ENCODE peak calls at places on chromosomes 13 and 19, in five cellular contexts. J is caudate nucleus, Z is psoas muscle, Q is breast epithelium, Y is lower lobe of right lung. F is an unnamed sample.

GRCh38 chr19:2345794-2346663 is 14.0 kb upstream of the TMPRSS9 start:
- DNase-seq in J (no peak), Z (no peak), Q (no peak), Y (peak), F (peak)

GRCh38 chr13:67515895-67516294 is 285.8 kb upstream of the PCDH9 start:
- DNase-seq in Q (no peak), Y (no peak), Z (no peak), J (no peak), F (no peak)

GRCh38 chr13:27450921-27451461 is 627 bp upstream of the MTIF3 start:
- DNase-seq in Y (peak), Z (peak), J (peak), Q (peak), F (peak)

GRCh38 chr19:48554385-48555091 is 2.6 kb downstream of the SULT2B1 start:
- DNase-seq in Q (no peak), Z (no peak), J (no peak), Y (no peak), F (no peak)

GRCh38 chr19:15629003-15629880 is 11.5 kb upstream of the CYP4F3 start:
- DNase-seq in Q (peak), Z (peak), Y (peak), J (peak), F (peak)

GRCh38 chr19:21749090-21749489 is 18.3 kb downstream of the ZNF100 start:
- DNase-seq in Y (no peak), J (no peak), Q (no peak), Z (no peak), F (no peak)

GRCh38 chr13:32142956-32143375 is 111.4 kb downstream of the FRY start:
- DNase-seq in Z (no peak), Q (no peak), J (no peak), Y (no peak), F (no peak)

GRCh38 chr13:47454986-47455385 is 546.1 kb downstream of the SUCLA2 start:
- DNase-seq in Q (no peak), J (no peak), Z (no peak), Y (no peak), F (no peak)

GRCh38 chr13:72536668-72537399 is 190.6 kb downstream of the MZT1 start:
- DNase-seq in Y (no peak), J (no peak), Z (no peak), Q (no peak), F (no peak)

GRCh38 chr13:63381078-63381859 is 1965.6 kb upstream of the PCDH20 start:
- DNase-seq in Y (no peak), Q (no peak), J (no peak), Z (no peak), F (no peak)

GRCh38 chr19:6065685-6066365 is 44.5 kb downstream of the RFX2 start:
- DNase-seq in Y (peak), Z (peak), Q (no peak), J (no peak), F (no peak)

GRCh38 chr19:18768997-18769891 is 21.9 kb downstream of the COMP start:
- DNase-seq in Q (no peak), J (no peak), Z (no peak), Y (peak), F (no peak)

GRCh38 chr13:39897636-39898035 is 242.2 kb downstream of the COG6 start:
- DNase-seq in Q (no peak), Z (no peak), J (no peak), Y (no peak), F (no peak)

GRCh38 chr19:5271145-5271544 is 69.5 kb downstream of the PTPRS start:
- DNase-seq in Z (no peak), Q (no peak), J (no peak), Y (no peak), F (no peak)

GRCh38 chr13:23657056-23657455 is 86.8 kb downstream of the TNFRSF19 start:
- DNase-seq in J (no peak), Q (no peak), Z (no peak), Y (no peak), F (no peak)

GRCh38 chr13:48873598-48873997 is 102.1 kb upstream of the FNDC3A start:
- DNase-seq in J (no peak), Q (no peak), Y (no peak), Z (no peak), F (no peak)

GRCh38 chr13:110524484-110525254 is 36.9 kb downstream of the RAB20 start:
- DNase-seq in Q (peak), Y (peak), Z (peak), J (no peak), F (no peak)

GRCh38 chr13:111414341-111414740 is 93.9 kb downstream of the TEX29 start:
- DNase-seq in Z (no peak), J (no peak), Q (no peak), Y (no peak), F (no peak)

GRCh38 chr19:49590971-49591730 is at the start of gene PRR12:
- DNase-seq in J (peak), Q (peak), Y (peak), Z (peak), F (peak)

GRCh38 chr19:3474614-3475013 is 5.7 kb downstream of the SMIM24 start:
- DNase-seq in Q (no peak), Z (no peak), Y (no peak), J (no peak), F (no peak)
- H3K27ac ChIP-seq in Q (no peak), Z (no peak), Y (no peak), J (no peak), F (no peak)

GRCh38 chr13:30652746-30653145 is 35.0 kb downstream of the USPL1 start:
- DNase-seq in Q (no peak), Z (no peak), J (no peak), Y (no peak), F (no peak)

GRCh38 chr13:30645629-30646028 is 27.9 kb downstream of the USPL1 start:
- DNase-seq in J (no peak), Z (no peak), Y (no peak), Q (no peak), F (no peak)

GRCh38 chr13:30648522-30649012 is 30.8 kb downstream of the USPL1 start:
- DNase-seq in Z (no peak), J (no peak), Y (no peak), Q (no peak), F (no peak)

GRCh38 chr13:30647824-30648521 is 30.3 kb downstream of the USPL1 start:
- DNase-seq in Q (no peak), Z (no peak), Y (no peak), J (no peak), F (no peak)

DNA sequence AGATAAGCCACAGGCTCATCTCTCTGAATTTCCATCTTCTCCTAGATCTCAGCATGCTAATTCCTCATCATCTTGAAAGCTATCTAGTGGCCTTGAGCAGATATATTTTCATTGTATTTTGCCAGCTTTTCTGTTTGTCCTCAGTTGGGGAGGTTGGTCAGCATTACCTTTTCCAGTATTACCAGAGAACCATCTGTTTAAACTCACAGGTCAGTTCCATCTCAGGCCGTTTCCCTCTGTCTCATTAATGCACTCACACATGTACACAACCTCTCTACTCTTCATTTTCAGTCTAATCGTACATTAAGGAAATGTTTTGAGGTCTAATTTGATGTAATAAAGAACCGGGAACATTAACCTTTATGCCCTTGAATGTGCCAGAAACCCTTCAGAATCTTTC is 29.7 kb downstream of the USPL1 start:
- DNase-seq in J (no peak), Z (no peak), Q (no peak), Y (no peak), F (no peak)
- H3K27ac ChIP-seq in J (no peak), Z (no peak), Q (no peak), Y (no peak), F (no peak)

DNA sequence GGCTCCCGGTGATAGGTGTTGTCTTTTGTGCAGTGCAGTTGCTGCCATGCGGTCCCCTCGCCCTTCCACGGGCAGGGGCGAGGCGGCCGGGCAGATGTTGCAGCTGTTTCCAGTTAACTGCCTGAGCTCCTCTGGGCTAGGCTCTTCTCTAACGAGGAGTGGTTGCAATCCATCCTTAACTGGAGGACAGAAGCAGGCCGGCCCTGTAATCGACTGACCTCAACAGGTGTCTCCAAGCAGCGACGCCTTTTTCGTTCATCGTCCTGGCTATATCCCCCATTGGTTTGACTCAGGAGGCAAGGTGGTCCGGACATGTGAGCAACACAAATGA is 1.9 kb upstream of the TSC22D1 start:
- DNase-seq in Y (no peak), J (no peak), Z (no peak), Q (no peak), F (no peak)
- H3K27ac ChIP-seq in Y (peak), J (peak), Z (peak), Q (peak), F (peak)

DNA sequence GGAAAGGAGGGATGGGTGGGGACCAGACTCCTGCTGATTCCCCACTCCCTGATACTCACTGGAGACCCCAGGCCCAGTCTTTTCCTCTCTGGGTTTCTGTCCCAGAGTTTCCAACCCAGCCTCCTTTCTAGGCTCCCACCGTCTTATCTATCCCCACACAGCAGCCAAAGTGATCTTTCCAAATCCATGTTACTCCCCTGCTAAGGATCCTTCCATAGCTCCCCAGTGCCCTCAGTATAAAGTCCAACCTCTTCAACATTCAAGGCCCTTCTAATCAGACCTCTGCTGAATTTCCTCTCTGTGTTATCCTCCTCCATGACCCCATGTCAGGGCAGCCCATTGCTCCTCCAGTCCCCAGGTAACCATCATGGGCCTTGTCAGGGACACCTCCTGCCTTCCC is 1.3 kb upstream of the TGFB1 start:
- DNase-seq in J (no peak), Y (no peak), Q (no peak), Z (no peak), F (no peak)
- H3K27ac ChIP-seq in J (no peak), Y (peak), Q (peak), Z (no peak), F (no peak)

GRCh38 chr13:109381546-109382180 is 404.7 kb downstream of the IRS2 start:
- DNase-seq in Z (no peak), J (no peak), Y (no peak), Q (no peak), F (no peak)
- H3K27ac ChIP-seq in Z (no peak), J (no peak), Y (no peak), Q (peak), F (no peak)

GRCh38 chr13:51726446-51727185 is 77.3 kb downstream of the DHRS12 start:
- DNase-seq in J (no peak), Y (no peak), Z (no peak), Q (no peak), F (no peak)
- H3K27ac ChIP-seq in J (no peak), Y (no peak), Z (no peak), Q (no peak), F (no peak)

GRCh38 chr19:36081385-36081784 is 26.7 kb downstream of the WDR62 start:
- DNase-seq in J (peak), Z (no peak), Q (peak), Y (no peak), F (peak)

GRCh38 chr19:36084231-36085009 is 26.5 kb upstream of the OVOL3 start:
- DNase-seq in Q (no peak), Z (no peak), Y (no peak), J (no peak), F (no peak)

GRCh38 chr19:36081894-36082293 is 27.2 kb downstream of the WDR62 start:
- DNase-seq in Q (no peak), Z (no peak), Y (no peak), J (no peak), F (no peak)

GRCh38 chr19:36082916-36083315 is 28.0 kb upstream of the OVOL3 start:
- DNase-seq in Q (no peak), Z (no peak), Y (no peak), J (no peak), F (no peak)

GRCh38 chr19:36079389-36079788 is 24.7 kb downstream of the WDR62 start:
- DNase-seq in Q (no peak), J (no peak), Z (no peak), Y (no peak), F (no peak)
- H3K27ac ChIP-seq in Q (no peak), J (no peak), Z (no peak), Y (no peak), F (no peak)

GRCh38 chr13:98097749-98098148 is 45.1 kb upstream of the FARP1 start:
- DNase-seq in Q (no peak), J (no peak), Y (no peak), Z (no peak), F (no peak)
- H3K27ac ChIP-seq in Q (no peak), J (no peak), Y (no peak), Z (no peak), F (no peak)

GRCh38 chr19:10433131-10433536 is 12.8 kb downstream of the PDE4A start:
- DNase-seq in Y (no peak), Z (no peak), J (no peak), Q (no peak), F (no peak)
- H3K27ac ChIP-seq in Y (no peak), Z (peak), J (no peak), Q (peak), F (no peak)

DNA sequence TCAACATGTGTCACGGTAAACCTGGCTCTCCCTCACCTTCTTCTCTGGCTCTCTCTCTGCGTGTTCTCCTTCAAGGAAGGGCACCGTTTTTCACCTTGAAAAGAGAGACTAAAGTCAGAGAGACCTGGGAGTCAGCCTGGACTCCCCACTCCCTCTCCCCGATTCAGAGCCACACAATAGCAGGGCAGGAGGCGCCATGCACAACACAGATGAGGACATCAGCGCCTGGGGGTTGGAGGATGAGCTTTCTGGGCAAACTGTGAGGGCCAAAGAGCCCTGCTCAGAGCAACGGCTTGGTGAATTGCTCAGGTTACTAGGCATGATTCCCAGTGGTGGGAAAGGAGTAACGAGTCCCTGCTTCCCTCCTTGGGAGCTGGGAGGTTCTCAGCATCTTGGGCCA is 32.3 kb downstream of the HSPH1 start:
- DNase-seq in J (no peak), Q (no peak), Z (no peak), Y (no peak), F (no peak)
- H3K27ac ChIP-seq in J (no peak), Q (no peak), Z (no peak), Y (no peak), F (no peak)

F was measured in substantia nigra.